ENCODE peak calls at places on chromosomes 16 and 17, in six cellular contexts. W is lung; L is CD8-positive, alpha-beta memory T cell; V is A549; K is effector memory CD4-positive, alpha-beta T cell; A is MM.1S. H is an unnamed sample. For H3K4me1, the result is how much of the 10 kb centered on the place peaks cover.

GRCh38 chr16:50539053-50539615 is 9.1 kb upstream of the NKD1 start:
- DNase-seq in W (no peak), L (no peak), V (no peak), K (no peak), A (no peak), H (no peak)

GRCh38 chr17:8290043-8290442 is 1.6 kb downstream of the RANGRF start:
- DNase-seq in W (no peak), L (no peak), V (no peak), K (no peak), A (no peak), H (no peak)

GRCh38 chr17:56367381-56367780 is 214.1 kb downstream of the ANKFN1 start:
- DNase-seq in W (no peak), L (no peak), V (no peak), K (no peak), A (no peak), H (no peak)

GRCh38 chr16:5615868-5616642 is 518.5 kb upstream of the EEF2KMT start:
- DNase-seq in W (peak), L (no peak), V (peak), K (no peak), A (peak), H (peak)

GRCh38 chr16:22300427-22301071 is 3.3 kb downstream of the POLR3E start:
- DNase-seq in W (peak), L (no peak), V (peak), K (no peak), A (peak), H (no peak)

GRCh38 chr16:67672739-67673662 is 6.4 kb downstream of the C16orf86 start:
- DNase-seq in W (peak), L (no peak), V (peak), K (no peak), A (peak), H (no peak)

GRCh38 chr17:66995944-66996343 is 31.4 kb downstream of the CACNG4 start:
- DNase-seq in W (no peak), L (no peak), V (no peak), K (no peak), A (no peak), H (no peak)

GRCh38 chr17:45093444-45094110 is 32.5 kb downstream of the NMT1 start:
- DNase-seq in W (no peak), L (no peak), V (no peak), K (no peak), A (no peak), H (no peak)

GRCh38 chr17:74870512-74870911 is 2.3 kb downstream of the FDXR start:
- DNase-seq in W (no peak), L (no peak), V (no peak), K (no peak), A (no peak), H (no peak)

GRCh38 chr16:58127634-58128033 is 1.5 kb downstream of the CFAP20 start:
- DNase-seq in W (no peak), L (no peak), V (no peak), K (no peak), A (no peak), H (no peak)

GRCh38 chr17:44924107-44924544 is 8.8 kb upstream of the GFAP start:
- DNase-seq in W (no peak), L (no peak), V (no peak), K (no peak), A (no peak), H (no peak)

DNA sequence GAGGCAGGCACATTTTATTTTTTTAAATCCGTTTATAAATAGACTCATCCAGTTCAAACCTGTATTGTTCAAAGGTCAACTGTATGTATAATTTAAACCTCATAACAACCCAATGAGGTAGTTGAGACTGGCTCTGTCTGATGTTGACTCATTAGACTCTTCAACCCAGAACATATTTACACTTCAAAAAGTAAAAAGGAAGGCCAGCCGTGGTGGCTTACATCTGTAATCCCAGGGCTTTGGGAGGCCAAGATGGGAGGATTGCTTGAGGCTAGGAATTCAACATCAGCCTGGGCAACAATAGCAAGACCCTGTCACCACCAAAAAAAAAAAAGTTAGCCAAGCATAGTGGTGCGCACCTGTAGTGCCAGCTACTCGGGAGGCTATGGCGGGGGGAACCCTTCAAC is 32.5 kb upstream of the DHRS7B start:
- DNase-seq in W (no peak), L (no peak), V (peak), K (no peak), A (no peak), H (no peak)
- H3K4me1 ChIP-seq in W (under half), L (under half), V (under half), K (under half), A (under half), H (under half)

GRCh38 chr16:84780063-84780462 is 39.7 kb upstream of the CRISPLD2 start:
- DNase-seq in W (no peak), L (no peak), V (no peak), K (no peak), A (no peak), H (no peak)

GRCh38 chr16:84785843-84786538 is 33.8 kb upstream of the CRISPLD2 start:
- DNase-seq in W (peak), L (no peak), V (no peak), K (no peak), A (no peak), H (no peak)

GRCh38 chr16:84786605-84787302 is 33.0 kb upstream of the CRISPLD2 start:
- DNase-seq in W (no peak), L (no peak), V (no peak), K (no peak), A (no peak), H (no peak)

GRCh38 chr16:84780977-84781376 is 38.8 kb upstream of the CRISPLD2 start:
- DNase-seq in W (no peak), L (no peak), V (no peak), K (no peak), A (no peak), H (no peak)

DNA sequence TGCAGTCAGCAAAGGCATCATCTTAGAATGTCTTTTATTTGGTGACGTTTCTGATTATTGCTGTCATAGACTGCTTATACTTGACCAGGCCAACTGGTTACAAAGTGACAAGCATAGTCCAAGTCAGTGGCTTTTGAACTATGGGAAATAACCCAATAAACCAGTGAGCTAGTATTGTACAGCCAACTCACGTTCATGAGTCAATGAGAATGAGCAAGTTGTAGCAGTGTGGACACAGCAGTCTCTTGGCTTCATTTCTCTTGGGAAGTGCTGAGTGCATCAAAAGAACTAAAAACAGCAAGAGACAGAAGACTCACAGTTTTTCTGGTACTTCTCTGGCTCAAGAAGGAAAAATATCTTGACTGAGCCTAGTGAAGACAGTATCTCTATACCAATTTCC is 36.9 kb upstream of the CRISPLD2 start:
- DNase-seq in W (no peak), L (no peak), V (no peak), K (no peak), A (no peak), H (no peak)
- H3K4me3 ChIP-seq in W (no peak), L (no peak), V (no peak), K (no peak), A (no peak), H (no peak)

DNA sequence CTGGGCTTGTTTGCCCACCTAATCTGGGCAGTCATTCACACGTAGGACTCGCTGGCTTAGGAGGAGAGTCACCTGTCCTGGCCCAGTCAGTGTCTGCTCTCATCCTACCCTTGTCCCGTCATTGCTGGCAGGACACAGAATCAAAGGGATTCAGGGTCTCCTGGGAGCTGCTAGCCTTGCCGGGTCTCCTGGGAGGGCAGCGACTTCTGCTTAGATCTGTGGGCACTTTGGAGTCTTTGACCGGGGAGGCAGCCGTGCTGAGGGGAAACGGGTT is 12.6 kb downstream of the RAI1 start:
- DNase-seq in W (no peak), L (no peak), V (no peak), K (no peak), A (no peak), H (no peak)
- H3K4me1 ChIP-seq in W (under half), L (half or more), V (half or more), K (under half), A (under half), H (half or more)

GRCh38 chr17:35224436-35224835 is 18.4 kb upstream of the SLFN5 start:
- DNase-seq in W (no peak), L (no peak), V (no peak), K (no peak), A (no peak), H (no peak)
- H3K4me3 ChIP-seq in W (no peak), L (no peak), V (no peak), K (no peak), A (no peak), H (no peak)

GRCh38 chr17:29624586-29624985 is 1.9 kb upstream of the CORO6 start:
- DNase-seq in W (no peak), L (no peak), V (no peak), K (no peak), A (no peak), H (no peak)
- H3K4me1 ChIP-seq in W (under half), L (under half), V (under half), K (under half), A (under half), H (under half)

DNA sequence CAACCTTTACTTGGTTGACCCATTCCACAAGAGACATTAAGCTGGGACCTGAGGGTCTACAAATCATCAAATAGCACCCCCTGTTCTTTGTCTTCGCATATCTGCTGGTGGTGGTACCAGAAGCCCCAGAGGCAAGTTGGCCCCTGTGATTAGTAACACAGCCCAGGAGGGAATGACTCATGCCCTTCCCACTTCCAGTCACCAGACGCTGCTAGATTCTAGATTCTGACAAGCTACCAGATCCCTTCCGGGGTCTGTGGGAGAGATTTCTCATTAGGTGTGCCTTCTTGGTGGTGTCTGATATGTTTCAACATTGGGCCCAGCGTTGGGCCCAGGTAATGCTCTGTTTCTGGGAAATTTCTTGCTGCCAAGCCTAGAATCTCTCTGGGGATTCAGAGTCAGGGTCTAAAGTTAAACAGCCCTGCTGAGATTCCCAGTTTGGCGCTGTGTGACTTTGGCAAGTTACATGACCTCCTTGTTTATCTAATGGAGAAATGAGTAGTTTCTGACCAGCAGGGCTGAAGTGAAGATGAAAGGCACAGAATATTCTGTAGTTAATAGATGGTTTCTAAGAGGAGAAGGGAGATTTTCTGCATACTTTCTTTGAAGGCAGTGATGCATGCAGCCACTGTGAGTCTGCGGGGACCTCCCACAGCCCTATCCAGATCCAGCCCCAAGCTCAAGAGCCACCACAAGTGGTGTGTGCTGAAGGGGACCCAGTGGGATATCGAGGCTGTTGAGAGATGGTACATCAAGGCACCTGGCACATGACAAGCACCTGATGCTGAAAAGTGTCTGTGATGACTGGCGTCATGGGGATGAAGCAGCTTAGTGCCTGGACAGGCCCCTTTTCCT is 3.9 kb downstream of the TRPV2 start:
- DNase-seq in W (no peak), L (peak), V (peak), K (peak), A (no peak), H (peak)
- H3K4me3 ChIP-seq in W (no peak), L (peak), V (no peak), K (no peak), A (no peak), H (no peak)

H was measured in CD8-positive, alpha-beta T cell.